ENCODE peak calls at places on chromosome 6, in nine cellular contexts. F is endothelial cell of umbilical vein, R is fibroblast of lung, J is HepG2, H is neural progenitor cell, A is mammary epithelial cell, M is hepatocyte, C is H1, B is PC-9. Y is an unnamed sample.
A peak's percentile ranks its signal among the peaks of the same experiment; 100 is the strongest.

GRCh38 chr6:101114703-101115102 is 233.6 kb upstream of the ASCC3 start:
- DNase-seq in F (no peak), R (peak; percentile 27), J (peak; percentile 10), H (peak; percentile 61), A (peak; percentile 30), M (peak; percentile 55), C (no peak), B (peak; percentile 4), Y (peak; percentile 17)

GRCh38 chr6:119207973-119208725 is 129.7 kb upstream of the FAM184A start:
- DNase-seq in F (no peak), R (peak; percentile 71), J (no peak), H (no peak), A (no peak), M (no peak), C (no peak), B (no peak), Y (peak; percentile 63)

GRCh38 chr6:97068211-97068610 is 143.7 kb downstream of the KLHL32 start:
- DNase-seq in F (peak; percentile 47), R (peak; percentile 27), J (peak; percentile 3), H (peak; percentile 30), A (peak; percentile 3), M (peak; percentile 50), C (no peak), B (no peak), Y (peak; percentile 12)

GRCh38 chr6:111725446-111726112 is 119.9 kb upstream of the TRAF3IP2 start:
- DNase-seq in F (no peak), R (peak; percentile 43), J (no peak), H (no peak), A (no peak), M (no peak), C (no peak), B (no peak), Y (no peak)

GRCh38 chr6:13538084-13538483 is 36.3 kb upstream of the SIRT5 start:
- DNase-seq in F (peak; percentile 68), R (peak; percentile 51), J (peak; percentile 55), H (no peak), A (peak; percentile 22), M (peak; percentile 59), C (no peak), B (no peak), Y (peak; percentile 39)

GRCh38 chr6:166415306-166415705 is 32.6 kb upstream of the MPC1 start:
- DNase-seq in F (no peak), R (no peak), J (no peak), H (no peak), A (no peak), M (no peak), C (no peak), B (no peak), Y (no peak)

GRCh38 chr6:112296122-112296521 is 41.8 kb upstream of the LAMA4 start:
- DNase-seq in F (peak; percentile 62), R (peak; percentile 54), J (peak; percentile 32), H (peak; percentile 57), A (peak; percentile 30), M (peak; percentile 16), C (peak; percentile 46), B (peak; percentile 31), Y (peak; percentile 44)

GRCh38 chr6:155333414-155333813 is 19.1 kb upstream of the TFB1M start:
- DNase-seq in F (no peak), R (no peak), J (no peak), H (no peak), A (no peak), M (no peak), C (no peak), B (no peak), Y (no peak)

GRCh38 chr6:90870561-90870960 is 283.7 kb upstream of the MAP3K7 start:
- DNase-seq in F (no peak), R (peak; percentile 62), J (no peak), H (no peak), A (peak; percentile 91), M (no peak), C (no peak), B (no peak), Y (peak; percentile 52)

GRCh38 chr6:27775796-27776184 is 136.4 kb downstream of the OR2B2 start:
- DNase-seq in F (no peak), R (no peak), J (no peak), H (no peak), A (peak; percentile 34), M (no peak), C (no peak), B (no peak), Y (no peak)

GRCh38 chr6:123415844-123416468 is 220.8 kb downstream of the TRDN start:
- DNase-seq in F (peak; percentile 56), R (peak; percentile 47), J (peak; percentile 56), H (peak; percentile 79), A (peak; percentile 23), M (peak; percentile 80), C (peak; percentile 58), B (peak; percentile 44), Y (peak; percentile 27)

GRCh38 chr6:13383280-13384163 is 55.2 kb upstream of the TBC1D7 start:
- DNase-seq in F (no peak), R (peak; percentile 48), J (peak; percentile 21), H (no peak), A (peak; percentile 69), M (no peak), C (no peak), B (no peak), Y (peak; percentile 57)

GRCh38 chr6:166275714-166276166 is 32.5 kb downstream of the PRR18 start:
- DNase-seq in F (peak; percentile 54), R (peak; percentile 13), J (peak; percentile 30), H (peak; percentile 77), A (peak; percentile 37), M (peak; percentile 76), C (peak; percentile 98), B (peak; percentile 64), Y (no peak)

GRCh38 chr6:37435816-37436215 is 2.8 kb downstream of the CMTR1 start:
- DNase-seq in F (no peak), R (no peak), J (no peak), H (no peak), A (no peak), M (no peak), C (no peak), B (no peak), Y (no peak)

GRCh38 chr6:16524380-16524707 is 236.9 kb downstream of the ATXN1 start:
- DNase-seq in F (no peak), R (peak; percentile 95), J (no peak), H (no peak), A (peak; percentile 44), M (no peak), C (no peak), B (no peak), Y (peak; percentile 94)
- H3K27ac ChIP-seq in F (peak overlapping the region; percentile 40), R (peak overlapping the region; percentile 61), J (no peak overlapping the region), H (no peak overlapping the region), A (no peak overlapping the region), M (no peak overlapping the region), C (no peak overlapping the region), B (no peak overlapping the region), Y (peak overlapping the region; percentile 99)

GRCh38 chr6:11042750-11043551 is 1.2 kb downstream of the ELOVL2 start:
- DNase-seq in F (no peak), R (peak; percentile 33), J (no peak), H (peak; percentile 49), A (no peak), M (no peak), C (no peak), B (no peak), Y (peak; percentile 21)
- TF ChIP-seq EZH2 in F (no peak), R (no peak), J (no peak), H (no peak), A (peak; percentile 87), M (peak; percentile 3), C (no peak), B (no peak), Y (no peak)

GRCh38 chr6:7672066-7673062 is 53.5 kb upstream of the BMP6 start:
- DNase-seq in F (no peak), R (no peak), J (no peak), H (no peak), A (peak; percentile 11), M (no peak), C (no peak), B (no peak), Y (no peak)
- H3K27ac ChIP-seq in F (no peak overlapping the region), R (no peak overlapping the region), J (no peak overlapping the region), H (no peak overlapping the region), A (peak overlapping the region; percentile 41), M (no peak overlapping the region), C (no peak overlapping the region), B (no peak overlapping the region), Y (no peak overlapping the region)

GRCh38 chr6:134424131-134424794 is 106.4 kb upstream of the SGK1 start:
- DNase-seq in F (peak; percentile 13), R (no peak), J (no peak), H (no peak), A (no peak), M (no peak), C (no peak), B (no peak), Y (no peak)

GRCh38 chr6:134425521-134426316 is 107.8 kb upstream of the SGK1 start:
- DNase-seq in F (peak; percentile 70), R (no peak), J (no peak), H (no peak), A (no peak), M (no peak), C (no peak), B (no peak), Y (no peak)

GRCh38 chr6:134422426-134423231 is 104.7 kb upstream of the SGK1 start:
- DNase-seq in F (peak; percentile 81), R (peak; percentile 100), J (peak; percentile 20), H (no peak), A (peak; percentile 98), M (no peak), C (no peak), B (peak; percentile 31), Y (peak; percentile 100)

GRCh38 chr6:134426623-134427022 is 108.7 kb upstream of the SGK1 start:
- DNase-seq in F (no peak), R (no peak), J (peak; percentile 21), H (no peak), A (no peak), M (no peak), C (no peak), B (no peak), Y (no peak)

DNA sequence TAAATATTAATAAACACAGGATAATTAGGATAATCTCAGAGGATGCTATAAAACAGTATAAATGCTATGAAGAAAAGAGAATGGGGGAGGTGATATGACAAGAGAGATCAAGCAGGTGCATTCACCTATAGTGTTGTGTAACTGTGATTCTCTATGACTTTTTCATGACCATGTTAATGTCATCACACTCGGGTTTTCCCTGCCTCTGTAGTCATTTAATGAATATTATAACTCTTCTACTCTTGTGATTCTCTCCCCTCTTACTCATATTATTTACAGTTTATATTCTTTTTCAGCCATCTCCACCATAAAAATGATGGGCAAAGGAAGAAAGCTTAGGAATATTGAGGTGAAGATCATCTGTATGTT is 106.9 kb upstream of the SGK1 start:
- DNase-seq in F (no peak), R (no peak), J (no peak), H (no peak), A (peak; percentile 55), M (no peak), C (no peak), B (no peak), Y (no peak)
- TF ChIP-seq EZH2 in F (no peak), R (no peak), J (no peak), H (no peak), A (no peak), M (no peak), C (no peak), B (no peak), Y (no peak)

GRCh38 chr6:158474961-158475343 is 84.9 kb upstream of the TMEM181 start:
- DNase-seq in F (peak; percentile 21), R (peak; percentile 53), J (peak; percentile 20), H (no peak), A (no peak), M (peak; percentile 11), C (no peak), B (peak; percentile 22), Y (peak; percentile 32)
- H3K27ac ChIP-seq in F (peak overlapping the region; percentile 9), R (no peak overlapping the region), J (no peak overlapping the region), H (no peak overlapping the region), A (no peak overlapping the region), M (peak overlapping the region; percentile 85), C (no peak overlapping the region), B (peak overlapping the region; percentile 72), Y (peak overlapping the region; percentile 32)

GRCh38 chr6:108170607-108171290 is 4.9 kb downstream of the NR2E1 start:
- DNase-seq in F (no peak), R (no peak), J (no peak), H (peak; percentile 43), A (no peak), M (no peak), C (no peak), B (no peak), Y (no peak)
- TF ChIP-seq EZH2 in F (no peak), R (peak; percentile 62), J (no peak), H (peak; percentile 82), A (no peak), M (peak; percentile 100), C (no peak), B (no peak), Y (peak; percentile 75)